ENCODE peak calls at places on chromosomes 7 and 10, in five cellular contexts. Y is stomach, J is AG04450, R is M059J, N is heart left ventricle. F is an unnamed sample.

GRCh38 chr7:330554-331230 is 40.7 kb downstream of the FOXL3 start:
- DNase-seq in R (no peak), Y (no peak), J (no peak), N (no peak), F (no peak)

GRCh38 chr10:125263551-125263950 is 103.2 kb upstream of the CTBP2 start:
- DNase-seq in R (peak; percentile 70), Y (no peak), J (no peak), N (no peak), F (no peak)

GRCh38 chr7:45563401-45563800 is 10.8 kb upstream of the ADCY1 start:
- DNase-seq in J (no peak), R (no peak), Y (no peak), N (no peak), F (no peak)

GRCh38 chr10:43610636-43611035 is 4.4 kb downstream of the ZNF485 start:
- DNase-seq in R (peak; percentile 51), N (no peak), Y (no peak), J (no peak), F (no peak)

GRCh38 chr7:92809397-92810241 is 26.8 kb downstream of the CDK6 start:
- DNase-seq in Y (peak; percentile 77), J (peak; percentile 87), N (no peak), R (peak; percentile 98), F (peak; percentile 36)

GRCh38 chr7:39073432-39073831 is 95.7 kb downstream of the POU6F2 start:
- DNase-seq in J (no peak), R (peak; percentile 7), Y (no peak), N (no peak), F (peak; percentile 3)

GRCh38 chr10:86191166-86191565 is 175.4 kb downstream of the GRID1 start:
- DNase-seq in Y (no peak), J (no peak), N (no peak), R (no peak), F (no peak)

GRCh38 chr7:155020996-155021395 is 18.1 kb upstream of the PAXIP1 start:
- DNase-seq in J (no peak), R (peak; percentile 13), N (no peak), Y (no peak), F (no peak)

GRCh38 chr10:1182280-1183032 is 126.3 kb downstream of the WDR37 start:
- DNase-seq in Y (no peak), J (no peak), N (peak; percentile 10), R (no peak), F (no peak)

GRCh38 chr10:132664407-132664806 is 121.5 kb downstream of the NKX6-2 start:
- DNase-seq in R (no peak), J (no peak), Y (no peak), N (no peak), F (peak; percentile 43)

GRCh38 chr7:91240546-91240945 is 23.7 kb upstream of the FZD1 start:
- DNase-seq in N (no peak), J (no peak), R (no peak), Y (no peak), F (no peak)

GRCh38 chr7:35379481-35379880 is 125.6 kb upstream of the TBX20 start:
- DNase-seq in J (no peak), Y (no peak), N (no peak), R (no peak), F (no peak)

GRCh38 chr10:117716896-117717295 is 174.3 kb downstream of the EMX2 start:
- DNase-seq in J (no peak), Y (no peak), R (no peak), N (no peak), F (no peak)

GRCh38 chr7:158094046-158094445 is 493.6 kb downstream of the PTPRN2 start:
- DNase-seq in R (no peak), J (no peak), Y (peak; percentile 7), N (no peak), F (no peak)

GRCh38 chr10:5944389-5945202 is 32.7 kb downstream of the IL15RA start:
- DNase-seq in N (no peak), R (peak; percentile 96), Y (peak; percentile 91), J (peak; percentile 99), F (peak; percentile 46)

GRCh38 chr10:75663947-75664664 is 232.7 kb downstream of the LRMDA start:
- DNase-seq in R (peak; percentile 47), N (no peak), J (no peak), Y (no peak), F (peak; percentile 55)

GRCh38 chr7:98341106-98341505 is 59.6 kb downstream of the BRI3 start:
- DNase-seq in Y (no peak), J (no peak), N (no peak), R (peak; percentile 22), F (no peak)

GRCh38 chr10:21497177-21497807 is 28.2 kb downstream of the SKIDA1 start:
- DNase-seq in N (peak; percentile 95), Y (peak; percentile 94), R (peak; percentile 84), J (no peak), F (peak; percentile 98)

GRCh38 chr7:133050200-133050995 is 31.5 kb downstream of the CHCHD3 start:
- DNase-seq in R (no peak), N (no peak), Y (no peak), J (no peak), F (no peak)

GRCh38 chr10:31749981-31750850 is 178.4 kb downstream of the ARHGAP12 start:
- DNase-seq in Y (no peak), N (peak; percentile 75), R (no peak), J (no peak), F (peak; percentile 64)

GRCh38 chr7:41529831-41530230 is 173.1 kb downstream of the INHBA start:
- DNase-seq in Y (no peak), N (no peak), R (no peak), J (no peak), F (no peak)

GRCh38 chr7:2719007-2719406 is 31.0 kb downstream of the AMZ1 start:
- DNase-seq in Y (no peak), N (no peak), R (no peak), J (no peak), F (no peak)

GRCh38 chr7:131466735-131467365 is 89.6 kb downstream of the PODXL start:
- DNase-seq in Y (no peak), J (no peak), N (no peak), R (no peak), F (no peak)

GRCh38 chr7:134720091-134720935 is 59.1 kb upstream of the CALD1 start:
- DNase-seq in J (no peak), R (peak; percentile 57), Y (no peak), N (no peak), F (no peak)

GRCh38 chr7:69800495-69800894 is 202.2 kb downstream of the AUTS2 start:
- DNase-seq in Y (no peak), R (peak; percentile 81), J (no peak), N (no peak), F (peak; percentile 61)

GRCh38 chr7:16268821-16269768 is 152.2 kb downstream of the CRPPA start:
- DNase-seq in R (peak; percentile 96), N (no peak), Y (no peak), J (peak; percentile 11), F (no peak)

F was measured in thyroid gland.